ENCODE peak calls at places on chromosomes 7 and 10, in nine cellular contexts. J is prostate gland, G is HCT116, R is IMR-90, H is PC-9, E is hepatocyte, P is keratinocyte, O is body of pancreas, L is ovary. X is an unnamed sample.
A peak's percentile ranks its signal among the peaks of the same experiment; 100 is the strongest.

GRCh38 chr10:8444630-8445029 is 390.1 kb downstream of the GATA3 start:
- DNase-seq in J (no peak), G (no peak), R (no peak), H (no peak), E (peak; percentile 11), P (no peak), O (no peak), L (no peak), X (no peak)

GRCh38 chr7:55476071-55476803 is 96.1 kb downstream of the VOPP1 start:
- DNase-seq in J (no peak), G (no peak), R (peak; percentile 88), H (no peak), E (no peak), P (no peak), O (no peak), L (no peak), X (no peak)

GRCh38 chr10:70266701-70267100 is 17.1 kb downstream of the NPFFR1 start:
- DNase-seq in J (no peak), G (no peak), R (no peak), H (peak; percentile 24), E (no peak), P (no peak), O (no peak), L (no peak), X (no peak)

GRCh38 chr7:140625908-140626868 is 14.4 kb downstream of the DENND2A start:
- DNase-seq in J (no peak), G (no peak), R (peak; percentile 100), H (peak; percentile 98), E (peak; percentile 86), P (peak; percentile 99), O (peak; percentile 67), L (peak; percentile 98), X (peak; percentile 94)

GRCh38 chr7:100122067-100122466 is 2.6 kb downstream of the CNPY4 start:
- DNase-seq in J (no peak), G (no peak), R (no peak), H (no peak), E (no peak), P (no peak), O (no peak), L (no peak), X (no peak)

GRCh38 chr10:2938869-2939268 is 128.5 kb upstream of the PFKP start:
- DNase-seq in J (no peak), G (no peak), R (peak; percentile 21), H (no peak), E (no peak), P (no peak), O (no peak), L (no peak), X (no peak)

GRCh38 chr7:39480901-39481300 is 85.3 kb upstream of the YAE1 start:
- DNase-seq in J (no peak), G (no peak), R (no peak), H (no peak), E (no peak), P (no peak), O (no peak), L (no peak), X (no peak)

GRCh38 chr7:28269700-28270361 is 89.2 kb upstream of the JAZF1 start:
- DNase-seq in J (no peak), G (no peak), R (no peak), H (no peak), E (no peak), P (no peak), O (no peak), L (no peak), X (no peak)

GRCh38 chr7:22700559-22701002 is 26.4 kb upstream of the IL6 start:
- DNase-seq in J (no peak), G (no peak), R (peak; percentile 86), H (peak; percentile 33), E (no peak), P (no peak), O (no peak), L (no peak), X (no peak)

GRCh38 chr10:48517482-48517881 is 87.4 kb downstream of the ARHGAP22 start:
- DNase-seq in J (no peak), G (no peak), R (no peak), H (no peak), E (no peak), P (no peak), O (no peak), L (no peak), X (no peak)

GRCh38 chr7:14698239-14698638 is 204.3 kb downstream of the DGKB start:
- DNase-seq in J (no peak), G (no peak), R (no peak), H (no peak), E (no peak), P (no peak), O (no peak), L (no peak), X (no peak)

GRCh38 chr10:102113261-102113955 is 6.8 kb downstream of the LDB1 start:
- DNase-seq in J (peak; percentile 28), G (no peak), R (no peak), H (no peak), E (no peak), P (peak; percentile 80), O (no peak), L (no peak), X (no peak)

GRCh38 chr10:102460836-102461186 is 9.5 kb upstream of the C10orf95 start:
- DNase-seq in J (no peak), G (no peak), R (no peak), H (no peak), E (no peak), P (no peak), O (no peak), L (no peak), X (no peak)

GRCh38 chr10:48811917-48812316 is 127.2 kb downstream of the WDFY4 start:
- DNase-seq in J (no peak), G (no peak), R (no peak), H (no peak), E (no peak), P (no peak), O (no peak), L (no peak), X (no peak)

GRCh38 chr7:17564678-17565209 is 266.3 kb downstream of the AHR start:
- DNase-seq in J (no peak), G (no peak), R (peak; percentile 90), H (peak; percentile 50), E (no peak), P (no peak), O (no peak), L (no peak), X (no peak)

GRCh38 chr7:33054261-33054964 is 8.2 kb downstream of the NT5C3A start:
- DNase-seq in J (no peak), G (no peak), R (peak; percentile 39), H (no peak), E (no peak), P (no peak), O (no peak), L (no peak), X (no peak)

GRCh38 chr7:35752727-35753126 is 48.1 kb upstream of the SEPTIN7 start:
- DNase-seq in J (no peak), G (no peak), R (no peak), H (no peak), E (no peak), P (no peak), O (no peak), L (no peak), X (no peak)

GRCh38 chr10:123997486-123998196 is 95.8 kb downstream of the CHST15 start:
- DNase-seq in J (no peak), G (no peak), R (peak; percentile 87), H (peak; percentile 90), E (peak; percentile 51), P (peak; percentile 76), O (peak; percentile 75), L (no peak), X (peak; percentile 66)

GRCh38 chr10:133231244-133231945 is 1.4 kb downstream of the UTF1 start:
- DNase-seq in J (no peak), G (no peak), R (no peak), H (no peak), E (no peak), P (no peak), O (no peak), L (no peak), X (no peak)

GRCh38 chr10:30671011-30671616 is 41.6 kb upstream of the LYZL2 start:
- DNase-seq in J (no peak), G (peak; percentile 65), R (peak; percentile 81), H (peak; percentile 39), E (peak; percentile 79), P (peak; percentile 33), O (peak; percentile 48), L (no peak), X (no peak)

GRCh38 chr7:134514663-134515062 is 12.7 kb upstream of the AKR1B10 start:
- DNase-seq in J (peak; percentile 41), G (peak; percentile 83), R (peak; percentile 83), H (peak; percentile 78), E (peak; percentile 84), P (no peak), O (peak; percentile 53), L (no peak), X (no peak)

GRCh38 chr7:67484244-67484751 is 487.7 kb downstream of the TYW1 start:
- DNase-seq in J (peak; percentile 42), G (peak; percentile 38), R (peak; percentile 56), H (peak; percentile 55), E (peak; percentile 87), P (no peak), O (peak; percentile 72), L (peak; percentile 63), X (peak; percentile 31)

GRCh38 chr7:26343837-26344236 is 52.2 kb downstream of the SNX10 start:
- DNase-seq in J (no peak), G (no peak), R (no peak), H (no peak), E (no peak), P (no peak), O (no peak), L (no peak), X (no peak)
- H3K4me1 ChIP-seq in J (no peaks in the 10 kb centered on the region), G (peaks cover 46% of the 10 kb centered on the region), R (no peaks in the 10 kb centered on the region), H (peaks cover 33% of the 10 kb centered on the region), E (no peaks in the 10 kb centered on the region), P (peaks cover 17% of the 10 kb centered on the region), O (peaks cover 30% of the 10 kb centered on the region), L (no peaks in the 10 kb centered on the region), X (no peaks in the 10 kb centered on the region)

DNA sequence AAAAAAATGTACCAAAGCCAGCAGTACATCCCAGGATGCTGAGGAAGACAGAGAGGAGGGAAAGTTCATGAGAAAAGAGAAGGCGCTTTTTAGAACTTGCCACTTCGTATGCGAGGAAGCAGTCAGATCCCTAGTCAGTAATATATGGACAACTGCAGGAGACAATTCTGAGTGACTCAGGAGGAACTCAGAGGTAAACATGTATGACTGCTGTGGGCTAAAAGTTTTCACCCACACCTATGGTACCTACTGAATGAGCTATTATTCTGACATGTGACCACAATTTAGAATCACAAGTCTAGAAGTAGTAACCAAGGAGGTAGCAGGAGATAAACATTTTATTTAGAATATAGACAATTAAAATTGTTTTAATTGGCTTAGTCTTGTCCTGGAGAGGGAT is 126.5 kb downstream of the ICA1 start:
- DNase-seq in J (no peak), G (no peak), R (no peak), H (no peak), E (no peak), P (no peak), O (no peak), L (no peak), X (no peak)
- H3K27ac ChIP-seq in J (no peak overlapping the region), G (no peak overlapping the region), R (no peak overlapping the region), H (no peak overlapping the region), E (no peak overlapping the region), P (no peak overlapping the region), O (no peak overlapping the region), L (no peak overlapping the region), X (no peak overlapping the region)

GRCh38 chr7:64876792-64877713 is 26.0 kb upstream of the ZNF273 start:
- DNase-seq in J (peak; percentile 46), G (no peak), R (no peak), H (no peak), E (peak; percentile 36), P (no peak), O (peak; percentile 56), L (no peak), X (peak; percentile 85)
- H3K4me3 ChIP-seq in J (peak overlapping the region; percentile 2), G (no peak overlapping the region), R (no peak overlapping the region), H (no peak overlapping the region), E (no peak overlapping the region), P (no peak overlapping the region), O (no peak overlapping the region), L (no peak overlapping the region), X (peak overlapping the region; percentile 1)

GRCh38 chr7:29496355-29497020 is 67.1 kb upstream of the PRR15 start:
- DNase-seq in J (no peak), G (no peak), R (no peak), H (no peak), E (no peak), P (no peak), O (no peak), L (no peak), X (no peak)
- H3K4me1 ChIP-seq in J (no peaks in the 10 kb centered on the region), G (no peaks in the 10 kb centered on the region), R (no peaks in the 10 kb centered on the region), H (peaks cover 18% of the 10 kb centered on the region), E (peaks cover 4% of the 10 kb centered on the region), P (no peaks in the 10 kb centered on the region), O (peaks cover 29% of the 10 kb centered on the region), L (peaks cover 3% of the 10 kb centered on the region), X (peaks cover 2% of the 10 kb centered on the region)

X was measured in right cardiac atrium.